ENCODE peak calls at places on chromosomes 2 and 18, in six cellular contexts. M, Y, H, Q, F and N are unnamed samples.

GRCh38 chr18:34280653-34281052 is 55.9 kb upstream of the NOL4 start:
- DNase-seq in M (no peak), Y (no peak), H (no peak), Q (no peak), F (no peak), N (no peak)

GRCh38 chr2:222608081-222608480 is 47.8 kb downstream of the FARSB start:
- DNase-seq in M (no peak), Y (no peak), H (no peak), Q (no peak), F (no peak), N (no peak)

GRCh38 chr18:27894746-27895145 is 282.2 kb downstream of the CDH2 start:
- DNase-seq in M (no peak), Y (no peak), H (no peak), Q (no peak), F (no peak), N (no peak)

GRCh38 chr2:121363632-121364420 is 78.8 kb upstream of the TFCP2L1 start:
- DNase-seq in M (no peak), Y (no peak), H (peak), Q (no peak), F (no peak), N (no peak)

GRCh38 chr2:226031078-226031937 is 631.8 kb downstream of the NYAP2 start:
- DNase-seq in M (no peak), Y (peak), H (peak), Q (peak), F (no peak), N (peak)

GRCh38 chr2:54429811-54430600 is 26.1 kb upstream of the SPTBN1 start:
- DNase-seq in M (no peak), Y (peak), H (peak), Q (no peak), F (peak), N (no peak)

GRCh38 chr2:111975053-111975552 is 76.7 kb downstream of the MERTK start:
- DNase-seq in M (no peak), Y (no peak), H (peak), Q (peak), F (no peak), N (no peak)

GRCh38 chr18:65623686-65624085 is 127.1 kb upstream of the CDH7 start:
- DNase-seq in M (no peak), Y (no peak), H (no peak), Q (no peak), F (no peak), N (no peak)

GRCh38 chr2:203782262-203782976 is 76.0 kb downstream of the CD28 start:
- DNase-seq in M (no peak), Y (peak), H (peak), Q (peak), F (peak), N (peak)

GRCh38 chr2:195406886-195407603 is 250.0 kb upstream of the SLC39A10 start:
- DNase-seq in M (peak), Y (peak), H (no peak), Q (peak), F (peak), N (no peak)

GRCh38 chr2:13581471-13581870 is 864.7 kb downstream of the TRIB2 start:
- DNase-seq in M (no peak), Y (peak), H (no peak), Q (no peak), F (no peak), N (peak)

GRCh38 chr2:86441789-86442641 is 844 bp downstream of the KDM3A start:
- DNase-seq in M (peak), Y (peak), H (peak), Q (peak), F (peak), N (peak)

GRCh38 chr2:239052046-239052445 is 204.2 kb downstream of the TWIST2 start:
- DNase-seq in M (no peak), Y (no peak), H (no peak), Q (no peak), F (no peak), N (no peak)

GRCh38 chr2:85716346-85716880 is 22.3 kb downstream of the GNLY start:
- DNase-seq in M (no peak), Y (no peak), H (no peak), Q (no peak), F (no peak), N (no peak)

GRCh38 chr18:72652990-72653593 is 109.0 kb upstream of the CBLN2 start:
- DNase-seq in M (no peak), Y (peak), H (peak), Q (peak), F (peak), N (peak)
- TF ChIP-seq MAX in M (no peak), Y (no peak), H (no peak), Q (no peak), F (no peak), N (no peak)

DNA sequence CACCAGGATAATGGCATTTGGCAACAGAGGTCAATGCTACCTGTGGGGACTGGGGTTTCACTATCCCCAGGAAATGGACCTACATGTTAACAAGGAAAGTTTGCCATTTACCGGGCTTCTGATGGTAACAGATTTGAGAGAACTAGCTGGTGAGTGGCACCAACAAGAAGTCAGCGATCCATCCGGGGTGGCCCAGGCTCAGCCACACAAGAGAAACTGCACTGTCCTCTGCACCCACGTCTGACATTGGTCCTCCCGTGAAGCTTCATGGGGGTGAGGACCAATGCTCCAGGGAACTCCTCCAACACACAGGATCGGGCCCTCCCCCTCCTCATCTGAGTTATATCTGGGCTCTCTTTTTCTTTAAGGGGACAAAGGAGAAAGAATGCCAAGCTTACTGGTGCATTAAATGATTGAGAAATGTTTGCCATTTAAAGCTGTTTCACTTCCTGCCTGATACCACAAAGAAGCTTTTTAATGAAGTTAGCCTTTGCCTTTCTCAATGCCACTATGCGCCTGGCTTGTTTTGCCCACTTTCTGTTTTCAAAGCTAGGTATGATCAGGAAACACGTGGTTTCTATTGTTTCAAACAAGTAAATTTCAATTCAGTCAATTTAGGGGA is 204.2 kb upstream of the ID2 start:
- DNase-seq in M (peak), Y (peak), H (no peak), Q (no peak), F (no peak), N (no peak)
- TF ChIP-seq MAX in M (no peak), Y (peak), H (no peak), Q (no peak), F (no peak), N (no peak)

GRCh38 chr2:105411720-105412407 is 13.0 kb upstream of the FHL2 start:
- DNase-seq in M (peak), Y (no peak), H (peak), Q (no peak), F (no peak), N (no peak)
- TF ChIP-seq MAX in M (no peak), Y (no peak), H (no peak), Q (no peak), F (no peak), N (no peak)

GRCh38 chr2:186771850-186772463 is 77.0 kb downstream of the ZSWIM2 start:
- DNase-seq in M (no peak), Y (no peak), H (no peak), Q (no peak), F (no peak), N (peak)
- TF ChIP-seq MAX in M (no peak), Y (no peak), H (no peak), Q (no peak), F (no peak), N (no peak)

GRCh38 chr18:78213365-78213994 is 766.1 kb upstream of the SALL3 start:
- DNase-seq in M (no peak), Y (no peak), H (no peak), Q (no peak), F (no peak), N (no peak)
- TF ChIP-seq MAX in M (no peak), Y (no peak), H (no peak), Q (no peak), F (no peak), N (no peak)